ENCODE peak calls at places on chromosomes 3 and 15, in six cellular contexts. One of them, this sample, is unnamed.

GRCh38 chr3:64061628-64062027 is 38.3 kb upstream of the PSMD6 start:
- DNase-seq in activated CD8-positive, alpha-beta memory T cell treated with anti-CD3 and anti-CD28 coated beads, Interleukin-2, amount 10 ng/mL, durations not matched to agents 7 days and 5 days: no peak
- DNase-seq in activated naive CD8-positive, alpha-beta T cell treated with anti-CD3 and anti-CD28 coated beads, Interleukin-2, amount 50 U/mL, for 16 hours: no peak
- DNase-seq in fibroblast of lung: no peak
- DNase-seq in endothelial cell: no peak
- DNase-seq in activated CD4-positive, alpha-beta T cell treated with anti-CD3 and anti-CD28 coated beads for 48 hours: no peak
- DNase-seq in this sample: no peak

GRCh38 chr3:175956964-175957363 is 1097.8 kb downstream of the NAALADL2 start:
- DNase-seq in activated CD8-positive, alpha-beta memory T cell treated with anti-CD3 and anti-CD28 coated beads, Interleukin-2, amount 10 ng/mL, durations not matched to agents 7 days and 5 days: no peak
- DNase-seq in activated naive CD8-positive, alpha-beta T cell treated with anti-CD3 and anti-CD28 coated beads, Interleukin-2, amount 50 U/mL, for 16 hours: no peak
- DNase-seq in fibroblast of lung: peak; percentile 3
- DNase-seq in endothelial cell: peak; percentile 23
- DNase-seq in activated CD4-positive, alpha-beta T cell treated with anti-CD3 and anti-CD28 coated beads for 48 hours: no peak
- DNase-seq in this sample: no peak

GRCh38 chr3:160195106-160195505 is 30.1 kb upstream of the C3orf80 start:
- DNase-seq in activated CD8-positive, alpha-beta memory T cell treated with anti-CD3 and anti-CD28 coated beads, Interleukin-2, amount 10 ng/mL, durations not matched to agents 7 days and 5 days: no peak
- DNase-seq in activated naive CD8-positive, alpha-beta T cell treated with anti-CD3 and anti-CD28 coated beads, Interleukin-2, amount 50 U/mL, for 16 hours: no peak
- DNase-seq in fibroblast of lung: no peak
- DNase-seq in endothelial cell: no peak
- DNase-seq in activated CD4-positive, alpha-beta T cell treated with anti-CD3 and anti-CD28 coated beads for 48 hours: no peak
- DNase-seq in this sample: no peak

GRCh38 chr15:27222479-27222878 is 251.5 kb downstream of the GABRG3 start:
- DNase-seq in activated CD8-positive, alpha-beta memory T cell treated with anti-CD3 and anti-CD28 coated beads, Interleukin-2, amount 10 ng/mL, durations not matched to agents 7 days and 5 days: no peak
- DNase-seq in activated naive CD8-positive, alpha-beta T cell treated with anti-CD3 and anti-CD28 coated beads, Interleukin-2, amount 50 U/mL, for 16 hours: no peak
- DNase-seq in fibroblast of lung: peak; percentile 94
- DNase-seq in endothelial cell: no peak
- DNase-seq in activated CD4-positive, alpha-beta T cell treated with anti-CD3 and anti-CD28 coated beads for 48 hours: no peak
- DNase-seq in this sample: no peak

GRCh38 chr3:177633671-177634207 is 436.5 kb upstream of the TBL1XR1 start:
- DNase-seq in activated CD8-positive, alpha-beta memory T cell treated with anti-CD3 and anti-CD28 coated beads, Interleukin-2, amount 10 ng/mL, durations not matched to agents 7 days and 5 days: no peak
- DNase-seq in activated naive CD8-positive, alpha-beta T cell treated with anti-CD3 and anti-CD28 coated beads, Interleukin-2, amount 50 U/mL, for 16 hours: no peak
- DNase-seq in fibroblast of lung: peak; percentile 88
- DNase-seq in endothelial cell: no peak
- DNase-seq in activated CD4-positive, alpha-beta T cell treated with anti-CD3 and anti-CD28 coated beads for 48 hours: no peak
- DNase-seq in this sample: no peak

GRCh38 chr3:126119008-126119675 is 35.2 kb upstream of the SLC41A3 start:
- DNase-seq in activated CD8-positive, alpha-beta memory T cell treated with anti-CD3 and anti-CD28 coated beads, Interleukin-2, amount 10 ng/mL, durations not matched to agents 7 days and 5 days: peak; percentile 27
- DNase-seq in activated naive CD8-positive, alpha-beta T cell treated with anti-CD3 and anti-CD28 coated beads, Interleukin-2, amount 50 U/mL, for 16 hours: no peak
- DNase-seq in fibroblast of lung: no peak
- DNase-seq in endothelial cell: no peak
- DNase-seq in activated CD4-positive, alpha-beta T cell treated with anti-CD3 and anti-CD28 coated beads for 48 hours: no peak
- DNase-seq in this sample: peak; percentile 7

GRCh38 chr3:8529738-8530525 is 28.3 kb downstream of the LMCD1 start:
- DNase-seq in activated CD8-positive, alpha-beta memory T cell treated with anti-CD3 and anti-CD28 coated beads, Interleukin-2, amount 10 ng/mL, durations not matched to agents 7 days and 5 days: no peak
- DNase-seq in activated naive CD8-positive, alpha-beta T cell treated with anti-CD3 and anti-CD28 coated beads, Interleukin-2, amount 50 U/mL, for 16 hours: no peak
- DNase-seq in fibroblast of lung: peak; percentile 54
- DNase-seq in endothelial cell: no peak
- DNase-seq in activated CD4-positive, alpha-beta T cell treated with anti-CD3 and anti-CD28 coated beads for 48 hours: no peak
- DNase-seq in this sample: no peak

GRCh38 chr3:195226900-195227447 is 44.0 kb downstream of the XXYLT1 start:
- DNase-seq in activated CD8-positive, alpha-beta memory T cell treated with anti-CD3 and anti-CD28 coated beads, Interleukin-2, amount 10 ng/mL, durations not matched to agents 7 days and 5 days: peak; percentile 27
- DNase-seq in activated naive CD8-positive, alpha-beta T cell treated with anti-CD3 and anti-CD28 coated beads, Interleukin-2, amount 50 U/mL, for 16 hours: no peak
- DNase-seq in fibroblast of lung: no peak
- DNase-seq in endothelial cell: no peak
- DNase-seq in activated CD4-positive, alpha-beta T cell treated with anti-CD3 and anti-CD28 coated beads for 48 hours: peak; percentile 19
- DNase-seq in this sample: no peak

GRCh38 chr15:69290346-69291164 is 8.2 kb upstream of the PAQR5 start:
- DNase-seq in activated CD8-positive, alpha-beta memory T cell treated with anti-CD3 and anti-CD28 coated beads, Interleukin-2, amount 10 ng/mL, durations not matched to agents 7 days and 5 days: no peak
- DNase-seq in activated naive CD8-positive, alpha-beta T cell treated with anti-CD3 and anti-CD28 coated beads, Interleukin-2, amount 50 U/mL, for 16 hours: no peak
- DNase-seq in fibroblast of lung: no peak
- DNase-seq in endothelial cell: no peak
- DNase-seq in activated CD4-positive, alpha-beta T cell treated with anti-CD3 and anti-CD28 coated beads for 48 hours: no peak
- DNase-seq in this sample: no peak